ENCODE peak calls at places on chromosome 6, in nine cellular contexts. One of them, this sample, is unnamed.

GRCh38 chr6:4953440-4953839 is 50.4 kb downstream of the RPP40 start:
- DNase-seq in upper lobe of left lung: peak; percentile 62
- DNase-seq in ovary: peak; percentile 2
- DNase-seq in tibial nerve: no peak
- DNase-seq in IMR-90: no peak
- DNase-seq in transverse colon: no peak
- DNase-seq in GM12892: no peak
- DNase-seq in uterus: no peak
- DNase-seq in A549: no peak
- DNase-seq in this sample: no peak

GRCh38 chr6:70221025-70221714 is 81.7 kb downstream of the COL9A1 start:
- DNase-seq in ovary: no peak
- DNase-seq in A549: peak; percentile 12
- DNase-seq in upper lobe of left lung: no peak
- DNase-seq in IMR-90: peak; percentile 20
- DNase-seq in tibial nerve: no peak
- DNase-seq in transverse colon: no peak
- DNase-seq in uterus: no peak
- DNase-seq in GM12892: peak; percentile 2
- DNase-seq in this sample: peak; percentile 56

GRCh38 chr6:99241905-99242534 is 107.5 kb downstream of the FAXC start:
- DNase-seq in A549: peak; percentile 40
- DNase-seq in IMR-90: peak; percentile 40
- DNase-seq in tibial nerve: no peak
- DNase-seq in transverse colon: no peak
- DNase-seq in uterus: no peak
- DNase-seq in ovary: no peak
- DNase-seq in GM12892: no peak
- DNase-seq in upper lobe of left lung: no peak
- DNase-seq in this sample: no peak

GRCh38 chr6:36662827-36663256 is 15.7 kb upstream of the CDKN1A start:
- DNase-seq in upper lobe of left lung: no peak
- DNase-seq in tibial nerve: no peak
- DNase-seq in transverse colon: peak; percentile 63
- DNase-seq in ovary: no peak
- DNase-seq in A549: no peak
- DNase-seq in uterus: no peak
- DNase-seq in GM12892: no peak
- DNase-seq in IMR-90: no peak
- DNase-seq in this sample: no peak

GRCh38 chr6:107849325-107849724 is 25.2 kb upstream of the SCML4 start:
- DNase-seq in GM12892: no peak
- DNase-seq in upper lobe of left lung: no peak
- DNase-seq in ovary: no peak
- DNase-seq in IMR-90: no peak
- DNase-seq in A549: no peak
- DNase-seq in tibial nerve: no peak
- DNase-seq in transverse colon: no peak
- DNase-seq in uterus: no peak
- DNase-seq in this sample: no peak

GRCh38 chr6:152705327-152705726 is 7.6 kb downstream of the MYCT1 start:
- DNase-seq in upper lobe of left lung: no peak
- DNase-seq in IMR-90: no peak
- DNase-seq in GM12892: no peak
- DNase-seq in uterus: no peak
- DNase-seq in transverse colon: no peak
- DNase-seq in tibial nerve: no peak
- DNase-seq in ovary: no peak
- DNase-seq in A549: no peak
- DNase-seq in this sample: no peak

GRCh38 chr6:140602843-140603242 is 1228.4 kb upstream of the CITED2 start:
- DNase-seq in transverse colon: no peak
- DNase-seq in upper lobe of left lung: no peak
- DNase-seq in ovary: no peak
- DNase-seq in IMR-90: no peak
- DNase-seq in A549: no peak
- DNase-seq in tibial nerve: no peak
- DNase-seq in GM12892: no peak
- DNase-seq in uterus: no peak
- DNase-seq in this sample: no peak

GRCh38 chr6:100134703-100135102 is 140.7 kb upstream of the MCHR2 start:
- DNase-seq in transverse colon: no peak
- DNase-seq in upper lobe of left lung: no peak
- DNase-seq in uterus: no peak
- DNase-seq in ovary: no peak
- DNase-seq in GM12892: no peak
- DNase-seq in IMR-90: peak; percentile 23
- DNase-seq in A549: no peak
- DNase-seq in tibial nerve: no peak
- DNase-seq in this sample: no peak

GRCh38 chr6:148407372-148407771 is 64.7 kb downstream of the SASH1 start:
- DNase-seq in GM12892: no peak
- DNase-seq in tibial nerve: no peak
- DNase-seq in IMR-90: peak; percentile 97
- DNase-seq in A549: peak; percentile 30
- DNase-seq in ovary: no peak
- DNase-seq in upper lobe of left lung: peak; percentile 34
- DNase-seq in transverse colon: no peak
- DNase-seq in uterus: no peak
- DNase-seq in this sample: no peak

GRCh38 chr6:111894272-111894671 is 21.0 kb upstream of the FYN start:
- DNase-seq in GM12892: no peak
- DNase-seq in tibial nerve: no peak
- DNase-seq in uterus: no peak
- DNase-seq in ovary: no peak
- DNase-seq in transverse colon: no peak
- DNase-seq in A549: no peak
- DNase-seq in IMR-90: peak; percentile 67
- DNase-seq in upper lobe of left lung: no peak
- DNase-seq in this sample: no peak

GRCh38 chr6:3592371-3592941 is 135.6 kb upstream of the SLC22A23 start:
- DNase-seq in IMR-90: peak; percentile 93
- DNase-seq in GM12892: no peak
- DNase-seq in A549: peak; percentile 95
- DNase-seq in ovary: no peak
- DNase-seq in tibial nerve: no peak
- DNase-seq in upper lobe of left lung: no peak
- DNase-seq in transverse colon: no peak
- DNase-seq in uterus: peak; percentile 32
- DNase-seq in this sample: no peak

GRCh38 chr6:4460595-4461475 is 315.4 kb upstream of the CDYL start:
- DNase-seq in A549: no peak
- DNase-seq in transverse colon: peak; percentile 40
- DNase-seq in upper lobe of left lung: peak; percentile 10
- DNase-seq in IMR-90: peak; percentile 44
- DNase-seq in uterus: peak; percentile 70
- DNase-seq in GM12892: no peak
- DNase-seq in ovary: peak; percentile 62
- DNase-seq in tibial nerve: peak; percentile 70
- DNase-seq in this sample: no peak

GRCh38 chr6:161153725-161154124 is 120.1 kb downstream of the AGPAT4 start:
- DNase-seq in uterus: no peak
- DNase-seq in IMR-90: no peak
- DNase-seq in ovary: no peak
- DNase-seq in A549: no peak
- DNase-seq in tibial nerve: no peak
- DNase-seq in GM12892: no peak
- DNase-seq in upper lobe of left lung: peak; percentile 58
- DNase-seq in transverse colon: no peak
- DNase-seq in this sample: no peak

GRCh38 chr6:153511896-153512496 is 380.9 kb upstream of the RGS17 start:
- DNase-seq in tibial nerve: no peak
- DNase-seq in transverse colon: no peak
- DNase-seq in uterus: no peak
- DNase-seq in ovary: no peak
- DNase-seq in upper lobe of left lung: no peak
- DNase-seq in A549: peak; percentile 23
- DNase-seq in GM12892: no peak
- DNase-seq in IMR-90: peak; percentile 3
- DNase-seq in this sample: peak; percentile 45

GRCh38 chr6:28747631-28748157 is 176.1 kb downstream of the TRIM27 start:
- DNase-seq in GM12892: no peak
- DNase-seq in upper lobe of left lung: no peak
- DNase-seq in transverse colon: no peak
- DNase-seq in IMR-90: peak; percentile 84
- DNase-seq in tibial nerve: no peak
- DNase-seq in ovary: peak; percentile 55
- DNase-seq in uterus: no peak
- DNase-seq in A549: peak; percentile 92
- DNase-seq in this sample: peak; percentile 47

GRCh38 chr6:28742668-28743270 is 181.0 kb downstream of the TRIM27 start:
- DNase-seq in tibial nerve: no peak
- DNase-seq in IMR-90: peak; percentile 72
- DNase-seq in A549: peak; percentile 91
- DNase-seq in GM12892: no peak
- DNase-seq in transverse colon: no peak
- DNase-seq in ovary: no peak
- DNase-seq in uterus: no peak
- DNase-seq in upper lobe of left lung: no peak
- DNase-seq in this sample: peak; percentile 67

GRCh38 chr6:28747083-28747630 is 176.6 kb downstream of the TRIM27 start:
- DNase-seq in IMR-90: no peak
- DNase-seq in ovary: no peak
- DNase-seq in upper lobe of left lung: no peak
- DNase-seq in A549: no peak
- DNase-seq in uterus: no peak
- DNase-seq in GM12892: no peak
- DNase-seq in tibial nerve: no peak
- DNase-seq in transverse colon: no peak
- DNase-seq in this sample: no peak

GRCh38 chr6:28741363-28741762 is 182.4 kb downstream of the TRIM27 start:
- DNase-seq in IMR-90: no peak
- DNase-seq in transverse colon: no peak
- DNase-seq in A549: no peak
- DNase-seq in uterus: no peak
- DNase-seq in upper lobe of left lung: no peak
- DNase-seq in tibial nerve: no peak
- DNase-seq in ovary: no peak
- DNase-seq in GM12892: no peak
- DNase-seq in this sample: no peak

DNA sequence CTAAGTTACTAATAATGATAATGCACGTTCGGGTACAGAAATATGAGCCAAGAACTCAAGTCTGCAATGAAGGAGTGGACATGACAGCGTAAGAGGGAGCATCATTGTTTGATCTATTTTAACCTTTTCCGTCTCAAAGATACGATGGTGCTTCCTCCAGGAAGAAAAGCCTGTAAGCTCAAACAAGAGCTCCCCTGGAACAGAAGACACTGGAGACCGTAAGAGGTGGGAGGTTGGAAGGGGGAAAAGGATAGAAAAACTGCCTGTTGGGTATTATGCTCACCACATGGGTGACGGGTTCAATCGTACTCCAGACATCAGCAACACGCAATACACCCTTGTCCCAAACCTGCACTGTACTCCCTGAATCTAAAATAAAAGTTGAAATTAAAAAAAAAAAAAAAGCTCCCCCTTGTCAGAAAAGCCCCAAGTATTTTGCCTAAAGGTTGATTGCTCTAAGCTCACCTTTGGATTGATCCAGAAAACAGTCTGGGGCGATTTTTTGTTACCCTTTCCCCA is 180.5 kb downstream of the TRIM27 start:
- DNase-seq in GM12892: no peak
- DNase-seq in IMR-90: no peak
- DNase-seq in uterus: no peak
- DNase-seq in A549: peak; percentile 47
- DNase-seq in transverse colon: no peak
- DNase-seq in ovary: no peak
- DNase-seq in upper lobe of left lung: no peak
- DNase-seq in tibial nerve: no peak
- DNase-seq in this sample: no peak
- TF ChIP-seq POLR2A in GM12892: no peak
- TF ChIP-seq POLR2A in IMR-90: no peak
- TF ChIP-seq POLR2A in uterus: no peak
- TF ChIP-seq POLR2A in A549: no peak
- TF ChIP-seq POLR2A in transverse colon: no peak
- TF ChIP-seq POLR2A in ovary: no peak
- TF ChIP-seq POLR2A in upper lobe of left lung: no peak
- TF ChIP-seq POLR2A in tibial nerve: no peak
- TF ChIP-seq POLR2A in this sample: no peak

DNA sequence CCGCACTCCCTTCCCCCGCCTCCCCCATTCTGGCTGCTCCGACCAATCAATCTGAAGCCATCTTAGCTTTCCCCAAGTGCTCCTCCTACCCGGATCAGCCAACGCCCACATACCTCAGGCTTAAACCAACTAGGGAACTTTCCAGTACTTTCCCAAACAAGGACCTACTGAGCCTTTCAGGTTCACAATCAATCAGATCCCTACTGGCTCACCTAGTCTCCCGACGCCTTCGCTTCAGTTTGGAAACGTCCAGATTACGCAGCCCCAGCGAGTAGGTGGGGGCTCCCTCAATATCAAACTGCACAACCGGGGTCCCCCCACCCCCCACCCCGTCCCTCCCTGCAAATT is 432 bp downstream of the HSPA1L start:
- DNase-seq in A549: peak; percentile 96
- DNase-seq in GM12892: peak; percentile 81
- DNase-seq in tibial nerve: peak; percentile 95
- DNase-seq in transverse colon: peak; percentile 96
- DNase-seq in upper lobe of left lung: no peak
- DNase-seq in ovary: peak; percentile 97
- DNase-seq in uterus: peak; percentile 99
- DNase-seq in IMR-90: peak; percentile 97
- DNase-seq in this sample: peak; percentile 78
- TF ChIP-seq POLR2A in A549: peak; percentile 29
- TF ChIP-seq POLR2A in GM12892: no peak
- TF ChIP-seq POLR2A in tibial nerve: peak; percentile 40
- TF ChIP-seq POLR2A in transverse colon: peak; percentile 62
- TF ChIP-seq POLR2A in upper lobe of left lung: peak; percentile 50
- TF ChIP-seq POLR2A in ovary: peak; percentile 28
- TF ChIP-seq POLR2A in uterus: peak; percentile 37
- TF ChIP-seq POLR2A in IMR-90: no peak
- TF ChIP-seq POLR2A in this sample: no peak

GRCh38 chr6:169650241-169650958 is 51.4 kb downstream of the WDR27 start:
- DNase-seq in GM12892: no peak
- DNase-seq in ovary: no peak
- DNase-seq in upper lobe of left lung: no peak
- DNase-seq in transverse colon: no peak
- DNase-seq in tibial nerve: no peak
- DNase-seq in A549: no peak
- DNase-seq in IMR-90: no peak
- DNase-seq in uterus: no peak
- DNase-seq in this sample: no peak
- TF ChIP-seq POLR2A in GM12892: no peak
- TF ChIP-seq POLR2A in ovary: no peak
- TF ChIP-seq POLR2A in upper lobe of left lung: no peak
- TF ChIP-seq POLR2A in transverse colon: no peak
- TF ChIP-seq POLR2A in tibial nerve: no peak
- TF ChIP-seq POLR2A in A549: no peak
- TF ChIP-seq POLR2A in IMR-90: no peak
- TF ChIP-seq POLR2A in uterus: no peak
- TF ChIP-seq POLR2A in this sample: no peak

DNA sequence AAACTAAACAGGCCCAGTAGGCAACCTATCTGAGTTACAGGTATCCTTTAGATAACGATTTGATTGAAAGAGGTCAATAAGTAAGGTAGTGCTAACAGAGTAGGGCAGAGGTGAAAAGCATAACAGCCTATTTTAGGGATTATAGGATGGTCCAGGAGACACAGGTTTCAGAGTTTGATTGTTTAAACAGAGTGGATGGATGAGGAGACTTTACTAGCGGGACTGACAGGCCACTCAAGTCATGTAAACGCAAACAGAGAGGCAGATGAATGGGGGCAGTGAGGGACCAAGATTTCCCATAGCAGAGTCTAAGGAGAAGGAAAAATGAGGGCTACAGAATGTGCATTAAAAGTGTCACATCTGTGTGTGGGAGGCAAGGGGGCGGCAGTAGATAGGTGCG is 4.8 kb downstream of the NEDD9 start:
- DNase-seq in A549: no peak
- DNase-seq in tibial nerve: no peak
- DNase-seq in upper lobe of left lung: no peak
- DNase-seq in ovary: no peak
- DNase-seq in uterus: no peak
- DNase-seq in IMR-90: no peak
- DNase-seq in GM12892: no peak
- DNase-seq in transverse colon: no peak
- DNase-seq in this sample: no peak
- TF ChIP-seq POLR2A in A549: no peak
- TF ChIP-seq POLR2A in tibial nerve: no peak
- TF ChIP-seq POLR2A in upper lobe of left lung: no peak
- TF ChIP-seq POLR2A in ovary: no peak
- TF ChIP-seq POLR2A in uterus: no peak
- TF ChIP-seq POLR2A in IMR-90: no peak
- TF ChIP-seq POLR2A in GM12892: no peak
- TF ChIP-seq POLR2A in transverse colon: no peak
- TF ChIP-seq POLR2A in this sample: no peak

This sample was measured in erythroblast.